ENCODE peak calls at places on chromosomes 3 and 15, in six cellular contexts. G is HCT116, X is HepG2, F is GM12878, Z is upper lobe of left lung, O is K562. C is an unnamed sample.

GRCh38 chr15:92908369-92909057 is 8.4 kb downstream of the CHD2 start:
- ATAC-seq in G (no peak), X (no peak), F (no peak), Z (no peak), O (no peak), C (no peak)

GRCh38 chr15:58398643-58399042 is 33.1 kb upstream of the LIPC start:
- ATAC-seq in G (no peak), X (no peak), F (no peak), Z (no peak), O (no peak), C (no peak)

GRCh38 chr15:40344631-40345120 is 3.9 kb upstream of the CCDC9B start:
- ATAC-seq in G (peak; percentile 55), X (peak; percentile 4), F (peak; percentile 91), Z (no peak), O (peak; percentile 75), C (no peak)

GRCh38 chr3:10703875-10704274 is 112.2 kb upstream of the SLC6A11 start:
- ATAC-seq in G (peak; percentile 65), X (peak; percentile 78), F (peak; percentile 34), Z (no peak), O (peak; percentile 70), C (no peak)

GRCh38 chr15:78726870-78727551 is 84.3 kb downstream of the ADAMTS7 start:
- ATAC-seq in G (peak; percentile 94), X (no peak), F (peak; percentile 19), Z (no peak), O (peak; percentile 97), C (no peak)

GRCh38 chr3:112685956-112686355 is 45.0 kb upstream of the CCDC80 start:
- ATAC-seq in G (no peak), X (no peak), F (no peak), Z (no peak), O (no peak), C (no peak)

GRCh38 chr3:4606915-4607314 is 113.8 kb downstream of the ITPR1 start:
- ATAC-seq in G (no peak), X (no peak), F (no peak), Z (no peak), O (no peak), C (no peak)

GRCh38 chr15:23372284-23372683 is 17.7 kb downstream of the GOLGA8S start:
- ATAC-seq in G (no peak), X (no peak), F (no peak), Z (no peak), O (peak; percentile 43), C (no peak)

GRCh38 chr3:183327343-183327742 is 74.3 kb downstream of the B3GNT5 start:
- ATAC-seq in G (no peak), X (no peak), F (no peak), Z (no peak), O (no peak), C (no peak)

GRCh38 chr3:141385386-141386079 is 17.2 kb downstream of the ZBTB38 start:
- ATAC-seq in G (no peak), X (no peak), F (no peak), Z (no peak), O (no peak), C (no peak)

GRCh38 chr15:26171266-26171665 is 308.1 kb upstream of the ATP10A start:
- ATAC-seq in G (no peak), X (no peak), F (no peak), Z (no peak), O (no peak), C (no peak)

GRCh38 chr15:32035285-32035684 is 5.0 kb downstream of the CHRNA7 start:
- ATAC-seq in G (no peak), X (no peak), F (no peak), Z (no peak), O (no peak), C (no peak)

GRCh38 chr3:195282982-195283381 is 12.0 kb upstream of the XXYLT1 start:
- ATAC-seq in G (no peak), X (no peak), F (no peak), Z (no peak), O (no peak), C (no peak)

GRCh38 chr15:37594431-37594830 is 340.0 kb upstream of the TMCO5A start:
- ATAC-seq in G (no peak), X (no peak), F (no peak), Z (no peak), O (no peak), C (no peak)

GRCh38 chr15:99305761-99306505 is 54.7 kb downstream of the LRRC28 start:
- ATAC-seq in G (no peak), X (peak; percentile 67), F (no peak), Z (no peak), O (no peak), C (no peak)

GRCh38 chr15:99974246-99974645 is 241.0 kb upstream of the LYSMD4 start:
- ATAC-seq in G (no peak), X (no peak), F (no peak), Z (no peak), O (no peak), C (no peak)

GRCh38 chr3:159123877-159124276 is 322.0 kb downstream of the MFSD1 start:
- ATAC-seq in G (no peak), X (no peak), F (no peak), Z (no peak), O (no peak), C (no peak)

GRCh38 chr3:151281671-151282334 is 3.5 kb upstream of the P2RY14 start:
- ATAC-seq in G (no peak), X (no peak), F (no peak), Z (no peak), O (no peak), C (no peak)

GRCh38 chr3:50617911-50618481 is 1.0 kb downstream of the MAPKAPK3 start:
- ATAC-seq in G (peak; percentile 10), X (no peak), F (no peak), Z (no peak), O (no peak), C (no peak)

GRCh38 chr15:73935547-73935946 is 9.3 kb downstream of the LOXL1 start:
- ATAC-seq in G (no peak), X (no peak), F (no peak), Z (no peak), O (peak; percentile 40), C (no peak)

GRCh38 chr15:31230630-31231485 is 95.8 kb upstream of the KLF13 start:
- ATAC-seq in G (no peak), X (no peak), F (peak; percentile 83), Z (no peak), O (no peak), C (no peak)

GRCh38 chr3:38519000-38519399 is 22.9 kb downstream of the EXOG start:
- ATAC-seq in G (no peak), X (no peak), F (no peak), Z (no peak), O (no peak), C (no peak)

GRCh38 chr15:93135997-93136397 is 47.0 kb upstream of the RGMA start:
- ATAC-seq in G (no peak), X (no peak), F (no peak), Z (no peak), O (no peak), C (no peak)

GRCh38 chr3:62882676-62883228 is 7.5 kb upstream of the CADPS start:
- ATAC-seq in G (no peak), X (no peak), F (no peak), Z (no peak), O (no peak), C (no peak)

GRCh38 chr15:94370197-94370987 is 139.0 kb downstream of the MCTP2 start:
- ATAC-seq in G (no peak), X (no peak), F (no peak), Z (no peak), O (no peak), C (no peak)

GRCh38 chr3:120425877-120426276 is 24.9 kb downstream of the FSTL1 start:
- ATAC-seq in G (no peak), X (no peak), F (no peak), Z (no peak), O (no peak), C (peak; percentile 38)

GRCh38 chr3:23421811-23422510 is 218.8 kb downstream of the UBE2E2 start:
- ATAC-seq in G (no peak), X (no peak), F (peak; percentile 55), Z (no peak), O (no peak), C (no peak)

GRCh38 chr15:67259806-67260205 is 5.2 kb downstream of the IQCH start:
- ATAC-seq in G (no peak), X (no peak), F (no peak), Z (no peak), O (no peak), C (no peak)

GRCh38 chr15:40456299-40456712 is 14.5 kb upstream of the CHST14 start:
- ATAC-seq in G (no peak), X (no peak), F (no peak), Z (no peak), O (no peak), C (no peak)

GRCh38 chr3:122407946-122408345 is 7.9 kb downstream of the WDR5B start:
- ATAC-seq in G (no peak), X (no peak), F (no peak), Z (no peak), O (no peak), C (no peak)
- TF ChIP-seq CTCF in G (no peak), X (no peak), F (no peak), Z (no peak), O (no peak), C (no peak)

DNA sequence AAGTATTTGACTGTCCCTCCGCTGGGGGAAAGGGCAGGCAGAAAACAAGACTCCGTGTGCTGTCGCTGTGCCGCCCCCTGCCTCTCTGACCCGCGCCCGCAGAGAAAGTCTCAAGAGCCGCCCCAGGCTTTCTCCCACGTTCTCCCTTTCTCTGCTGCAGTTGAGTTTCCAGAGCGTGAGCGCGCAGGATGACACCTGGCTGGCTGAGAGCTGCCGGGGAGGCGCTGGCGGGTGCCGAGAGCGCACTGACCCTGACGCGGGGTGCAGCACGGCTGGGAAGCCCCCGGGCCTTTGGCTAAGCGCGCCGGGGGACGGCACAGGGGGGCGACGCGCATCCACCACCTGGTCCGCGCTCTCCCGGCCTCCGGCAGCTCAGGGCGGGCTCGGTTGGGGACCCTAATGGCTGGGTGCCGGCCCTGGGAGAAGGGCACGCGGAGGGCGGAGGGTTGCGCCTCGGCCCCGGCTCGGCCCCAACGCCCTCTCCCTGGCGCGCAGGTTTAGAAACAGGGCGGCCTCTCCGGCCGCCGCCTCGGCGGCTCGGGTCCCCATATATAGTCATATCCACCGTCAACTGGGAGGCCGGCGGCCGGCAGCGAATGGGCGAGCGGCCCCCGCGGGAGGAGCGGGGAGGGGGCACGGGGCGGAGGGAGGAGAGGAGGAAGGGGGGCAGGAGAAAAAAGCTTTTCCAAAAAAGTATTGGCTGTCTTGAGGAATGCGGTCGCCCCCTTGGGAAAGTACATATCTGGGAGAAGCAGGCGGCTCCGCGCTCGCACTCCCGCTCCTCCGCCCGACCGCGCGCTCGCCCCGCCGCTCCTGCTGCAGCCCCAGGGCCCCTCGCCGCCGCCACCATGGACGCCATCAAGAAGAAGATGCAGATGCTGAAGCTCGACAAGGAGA is at the start of gene TPM1:
- ATAC-seq in G (no peak), X (peak; percentile 89), F (peak; percentile 57), Z (peak; percentile 81), O (no peak), C (peak; percentile 83)
- TF ChIP-seq POLR2A in G (no peak), X (peak; percentile 0), F (no peak), Z (peak; percentile 63), O (no peak), C (peak; percentile 99)

GRCh38 chr15:69074011-69074842 is 59.7 kb downstream of the NOX5 start:
- ATAC-seq in G (peak; percentile 89), X (peak; percentile 93), F (peak; percentile 72), Z (peak; percentile 87), O (no peak), C (peak; percentile 51)
- TF ChIP-seq POLR2AphosphoS5 in G (peak; percentile 65), X (no peak), F (no peak), Z (no peak), O (no peak), C (no peak)

GRCh38 chr3:80526153-80526552 is 758.4 kb upstream of the ROBO1 start:
- ATAC-seq in G (no peak), X (no peak), F (no peak), Z (no peak), O (no peak), C (no peak)
- TF ChIP-seq CTCF in G (no peak), X (peak; percentile 45), F (no peak), Z (no peak), O (no peak), C (no peak)

C was measured in gastroesophageal sphincter.